ENCODE peak calls at places on chromosomes 13 and 19, in eight cellular contexts. One of them, this sample, is unnamed.

GRCh38 chr13:46386996-46387851 is at the start of gene RUBCNL:
- DNase-seq in ovary: no peak
- DNase-seq in IMR-90: no peak
- DNase-seq in tibial nerve: no peak
- DNase-seq in body of pancreas: peak; percentile 23
- DNase-seq in lower leg skin: peak; percentile 87
- DNase-seq in testis: peak; percentile 53
- DNase-seq in thyroid gland: peak; percentile 53
- DNase-seq in this sample: peak; percentile 76

GRCh38 chr19:13267131-13267530 is 116.9 kb downstream of the IER2 start:
- DNase-seq in ovary: no peak
- DNase-seq in IMR-90: no peak
- DNase-seq in tibial nerve: no peak
- DNase-seq in body of pancreas: no peak
- DNase-seq in lower leg skin: no peak
- DNase-seq in testis: no peak
- DNase-seq in thyroid gland: no peak
- DNase-seq in this sample: no peak

GRCh38 chr13:114049026-114049425 is 75.2 kb upstream of the C13orf46 start:
- DNase-seq in ovary: no peak
- DNase-seq in IMR-90: no peak
- DNase-seq in tibial nerve: no peak
- DNase-seq in body of pancreas: no peak
- DNase-seq in lower leg skin: no peak
- DNase-seq in testis: no peak
- DNase-seq in thyroid gland: no peak
- DNase-seq in this sample: no peak

GRCh38 chr19:28406237-28406596 is 806.7 kb downstream of the UQCRFS1 start:
- DNase-seq in ovary: no peak
- DNase-seq in IMR-90: no peak
- DNase-seq in tibial nerve: no peak
- DNase-seq in body of pancreas: no peak
- DNase-seq in lower leg skin: no peak
- DNase-seq in testis: no peak
- DNase-seq in thyroid gland: no peak
- DNase-seq in this sample: no peak

GRCh38 chr13:113671066-113672001 is 4.3 kb downstream of the GRK1 start:
- DNase-seq in ovary: peak; percentile 34
- DNase-seq in IMR-90: no peak
- DNase-seq in tibial nerve: no peak
- DNase-seq in body of pancreas: peak; percentile 3
- DNase-seq in lower leg skin: peak; percentile 63
- DNase-seq in testis: no peak
- DNase-seq in thyroid gland: no peak
- DNase-seq in this sample: peak; percentile 41

GRCh38 chr19:8304841-8305621 is 3.1 kb downstream of the CD320 start:
- DNase-seq in ovary: peak; percentile 56
- DNase-seq in IMR-90: no peak
- DNase-seq in tibial nerve: peak; percentile 4
- DNase-seq in body of pancreas: no peak
- DNase-seq in lower leg skin: peak; percentile 86
- DNase-seq in testis: peak; percentile 49
- DNase-seq in thyroid gland: no peak
- DNase-seq in this sample: peak; percentile 47

GRCh38 chr13:36712785-36713184 is 39.0 kb downstream of the SERTM1 start:
- DNase-seq in ovary: no peak
- DNase-seq in IMR-90: peak; percentile 5
- DNase-seq in tibial nerve: no peak
- DNase-seq in body of pancreas: no peak
- DNase-seq in lower leg skin: no peak
- DNase-seq in testis: peak; percentile 30
- DNase-seq in thyroid gland: no peak
- DNase-seq in this sample: no peak

GRCh38 chr19:1324792-1325567 is 39.3 kb downstream of the EFNA2 start:
- DNase-seq in ovary: peak; percentile 90
- DNase-seq in IMR-90: peak; percentile 61
- DNase-seq in tibial nerve: peak; percentile 31
- DNase-seq in body of pancreas: peak; percentile 44
- DNase-seq in lower leg skin: peak; percentile 94
- DNase-seq in testis: peak; percentile 90
- DNase-seq in thyroid gland: peak; percentile 47
- DNase-seq in this sample: peak; percentile 68

GRCh38 chr13:43489168-43489730 is 297.5 kb downstream of the ENOX1 start:
- DNase-seq in ovary: no peak
- DNase-seq in IMR-90: no peak
- DNase-seq in tibial nerve: no peak
- DNase-seq in body of pancreas: no peak
- DNase-seq in lower leg skin: no peak
- DNase-seq in testis: no peak
- DNase-seq in thyroid gland: no peak
- DNase-seq in this sample: no peak

GRCh38 chr13:60396783-60397692 is at the start of gene TDRD3:
- DNase-seq in ovary: peak; percentile 87
- DNase-seq in IMR-90: peak; percentile 82
- DNase-seq in tibial nerve: peak; percentile 69
- DNase-seq in body of pancreas: peak; percentile 89
- DNase-seq in lower leg skin: peak; percentile 96
- DNase-seq in testis: peak; percentile 82
- DNase-seq in thyroid gland: peak; percentile 86
- DNase-seq in this sample: peak; percentile 91

GRCh38 chr19:46716013-46716671 is 772 bp downstream of the PRKD2 start:
- DNase-seq in ovary: no peak
- DNase-seq in IMR-90: no peak
- DNase-seq in tibial nerve: no peak
- DNase-seq in body of pancreas: peak; percentile 52
- DNase-seq in lower leg skin: no peak
- DNase-seq in testis: no peak
- DNase-seq in thyroid gland: peak; percentile 32
- DNase-seq in this sample: no peak

GRCh38 chr19:51097166-51097736 is 11.0 kb downstream of the CTU1 start:
- DNase-seq in ovary: peak; percentile 77
- DNase-seq in IMR-90: peak; percentile 62
- DNase-seq in tibial nerve: no peak
- DNase-seq in body of pancreas: peak; percentile 77
- DNase-seq in lower leg skin: no peak
- DNase-seq in testis: peak; percentile 84
- DNase-seq in thyroid gland: peak; percentile 75
- DNase-seq in this sample: peak; percentile 79

GRCh38 chr13:50214514-50214913 is 199.3 kb downstream of the KCNRG start:
- DNase-seq in ovary: no peak
- DNase-seq in IMR-90: no peak
- DNase-seq in tibial nerve: no peak
- DNase-seq in body of pancreas: no peak
- DNase-seq in lower leg skin: no peak
- DNase-seq in testis: no peak
- DNase-seq in thyroid gland: no peak
- DNase-seq in this sample: no peak

GRCh38 chr13:30224732-30225131 is 82.6 kb downstream of the KATNAL1 start:
- DNase-seq in ovary: no peak
- DNase-seq in IMR-90: peak; percentile 30
- DNase-seq in tibial nerve: no peak
- DNase-seq in body of pancreas: no peak
- DNase-seq in lower leg skin: no peak
- DNase-seq in testis: no peak
- DNase-seq in thyroid gland: no peak
- DNase-seq in this sample: no peak

GRCh38 chr13:112587359-112587766 is 590 bp downstream of the TUBGCP3 start:
- DNase-seq in ovary: peak; percentile 94
- DNase-seq in IMR-90: peak; percentile 86
- DNase-seq in tibial nerve: peak; percentile 62
- DNase-seq in body of pancreas: peak; percentile 91
- DNase-seq in lower leg skin: peak; percentile 95
- DNase-seq in testis: peak; percentile 87
- DNase-seq in thyroid gland: peak; percentile 78
- DNase-seq in this sample: peak; percentile 87
- TF ChIP-seq POLR2A in ovary: peak; percentile 17
- TF ChIP-seq POLR2A in IMR-90: no peak
- TF ChIP-seq POLR2A in tibial nerve: no peak
- TF ChIP-seq POLR2A in body of pancreas: peak; percentile 36
- TF ChIP-seq POLR2A in lower leg skin: no peak
- TF ChIP-seq POLR2A in testis: no peak
- TF ChIP-seq POLR2A in thyroid gland: no peak
- TF ChIP-seq POLR2A in this sample: no peak

GRCh38 chr13:75639426-75639825 is 3.3 kb downstream of the LMO7 start:
- DNase-seq in ovary: no peak
- DNase-seq in IMR-90: no peak
- DNase-seq in tibial nerve: no peak
- DNase-seq in body of pancreas: no peak
- DNase-seq in lower leg skin: no peak
- DNase-seq in testis: no peak
- DNase-seq in thyroid gland: no peak
- DNase-seq in this sample: no peak

GRCh38 chr13:75635101-75635620 is 969 bp upstream of the LMO7 start:
- DNase-seq in ovary: no peak
- DNase-seq in IMR-90: no peak
- DNase-seq in tibial nerve: peak; percentile 5
- DNase-seq in body of pancreas: peak; percentile 23
- DNase-seq in lower leg skin: no peak
- DNase-seq in testis: no peak
- DNase-seq in thyroid gland: peak; percentile 53
- DNase-seq in this sample: peak; percentile 16

GRCh38 chr13:75637101-75637774 is 1.1 kb downstream of the LMO7 start:
- DNase-seq in ovary: no peak
- DNase-seq in IMR-90: no peak
- DNase-seq in tibial nerve: no peak
- DNase-seq in body of pancreas: no peak
- DNase-seq in lower leg skin: no peak
- DNase-seq in testis: no peak
- DNase-seq in thyroid gland: no peak
- DNase-seq in this sample: no peak

GRCh38 chr13:75635621-75636338 is at the start of gene LMO7:
- DNase-seq in ovary: peak; percentile 69
- DNase-seq in IMR-90: peak; percentile 52
- DNase-seq in tibial nerve: peak; percentile 6
- DNase-seq in body of pancreas: peak; percentile 65
- DNase-seq in lower leg skin: peak; percentile 89
- DNase-seq in testis: peak; percentile 35
- DNase-seq in thyroid gland: peak; percentile 86
- DNase-seq in this sample: peak; percentile 79

GRCh38 chr13:75636339-75637095 is 387 bp downstream of the LMO7 start:
- DNase-seq in ovary: peak; percentile 52
- DNase-seq in IMR-90: peak; percentile 46
- DNase-seq in tibial nerve: peak; percentile 6
- DNase-seq in body of pancreas: peak; percentile 35
- DNase-seq in lower leg skin: no peak
- DNase-seq in testis: no peak
- DNase-seq in thyroid gland: peak; percentile 68
- DNase-seq in this sample: peak; percentile 42
- TF ChIP-seq POLR2A in ovary: no peak
- TF ChIP-seq POLR2A in IMR-90: no peak
- TF ChIP-seq POLR2A in tibial nerve: peak; percentile 37
- TF ChIP-seq POLR2A in body of pancreas: peak; percentile 47
- TF ChIP-seq POLR2A in lower leg skin: no peak
- TF ChIP-seq POLR2A in testis: no peak
- TF ChIP-seq POLR2A in thyroid gland: peak; percentile 54
- TF ChIP-seq POLR2A in this sample: no peak

GRCh38 chr19:55258828-55259539 is at the start of gene PPP6R1:
- DNase-seq in ovary: peak; percentile 99
- DNase-seq in IMR-90: peak; percentile 100
- DNase-seq in tibial nerve: peak; percentile 94
- DNase-seq in body of pancreas: peak; percentile 97
- DNase-seq in lower leg skin: peak; percentile 99
- DNase-seq in testis: peak; percentile 98
- DNase-seq in thyroid gland: peak; percentile 98
- DNase-seq in this sample: peak; percentile 98
- TF ChIP-seq POLR2A in ovary: peak; percentile 75
- TF ChIP-seq POLR2A in IMR-90: peak; percentile 90
- TF ChIP-seq POLR2A in tibial nerve: peak; percentile 78
- TF ChIP-seq POLR2A in body of pancreas: peak; percentile 86
- TF ChIP-seq POLR2A in lower leg skin: peak; percentile 3
- TF ChIP-seq POLR2A in testis: peak; percentile 65
- TF ChIP-seq POLR2A in thyroid gland: no peak
- TF ChIP-seq POLR2A in this sample: peak; percentile 87

GRCh38 chr19:6721113-6721474 is 644 bp upstream of the C3 start:
- DNase-seq in ovary: no peak
- DNase-seq in IMR-90: no peak
- DNase-seq in tibial nerve: no peak
- DNase-seq in body of pancreas: no peak
- DNase-seq in lower leg skin: no peak
- DNase-seq in testis: no peak
- DNase-seq in thyroid gland: no peak
- DNase-seq in this sample: no peak

GRCh38 chr19:6719540-6719861 is 949 bp downstream of the C3 start:
- DNase-seq in ovary: no peak
- DNase-seq in IMR-90: no peak
- DNase-seq in tibial nerve: no peak
- DNase-seq in body of pancreas: no peak
- DNase-seq in lower leg skin: no peak
- DNase-seq in testis: no peak
- DNase-seq in thyroid gland: no peak
- DNase-seq in this sample: no peak

GRCh38 chr19:6719992-6720368 is 470 bp downstream of the C3 start:
- DNase-seq in ovary: no peak
- DNase-seq in IMR-90: no peak
- DNase-seq in tibial nerve: no peak
- DNase-seq in body of pancreas: no peak
- DNase-seq in lower leg skin: no peak
- DNase-seq in testis: no peak
- DNase-seq in thyroid gland: no peak
- DNase-seq in this sample: no peak

GRCh38 chr19:6721773-6722172 is 1.3 kb upstream of the C3 start:
- DNase-seq in ovary: no peak
- DNase-seq in IMR-90: no peak
- DNase-seq in tibial nerve: no peak
- DNase-seq in body of pancreas: no peak
- DNase-seq in lower leg skin: no peak
- DNase-seq in testis: no peak
- DNase-seq in thyroid gland: no peak
- DNase-seq in this sample: no peak

DNA sequence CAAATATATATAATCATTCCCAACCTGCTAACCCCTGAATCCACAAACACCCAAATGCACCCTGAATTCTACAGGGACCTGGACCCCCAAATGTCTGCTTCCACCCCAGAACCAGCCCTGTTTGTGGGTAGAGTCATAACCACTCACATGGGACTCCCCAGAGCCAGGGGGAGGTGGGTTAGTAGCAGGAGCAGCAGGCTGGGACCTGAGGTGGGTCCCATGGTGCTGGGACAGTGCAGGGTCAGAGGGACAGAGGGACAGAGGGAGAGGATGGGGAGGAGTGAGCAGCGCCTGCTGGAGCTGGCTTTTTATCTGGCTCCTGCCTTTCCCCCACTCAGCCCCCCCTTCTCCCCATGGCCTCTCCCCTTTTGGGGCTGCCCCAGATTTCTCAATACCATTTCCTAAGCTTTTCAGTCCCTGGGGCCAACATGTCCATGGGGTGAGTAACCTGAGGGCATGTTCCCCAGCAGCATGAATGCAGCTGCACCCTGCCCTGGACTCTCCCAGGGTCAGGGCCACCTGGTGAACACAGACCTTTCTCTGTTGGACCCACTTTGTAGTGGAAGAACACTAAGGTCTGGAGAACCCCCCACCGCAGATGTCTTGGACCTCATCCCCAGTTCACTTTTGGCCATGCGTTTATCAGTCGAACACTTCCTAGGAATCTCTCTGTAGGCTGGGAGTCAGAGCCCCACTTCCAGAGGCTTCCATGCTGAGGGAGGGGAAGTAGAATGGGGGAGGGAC is at the start of gene C3:
- DNase-seq in ovary: peak; percentile 84
- DNase-seq in IMR-90: peak; percentile 26
- DNase-seq in tibial nerve: peak; percentile 83
- DNase-seq in body of pancreas: peak; percentile 59
- DNase-seq in lower leg skin: peak; percentile 91
- DNase-seq in testis: peak; percentile 71
- DNase-seq in thyroid gland: peak; percentile 14
- DNase-seq in this sample: no peak
- TF ChIP-seq POLR2A in ovary: peak; percentile 60
- TF ChIP-seq POLR2A in IMR-90: no peak
- TF ChIP-seq POLR2A in tibial nerve: peak; percentile 32
- TF ChIP-seq POLR2A in body of pancreas: peak; percentile 94
- TF ChIP-seq POLR2A in lower leg skin: no peak
- TF ChIP-seq POLR2A in testis: no peak
- TF ChIP-seq POLR2A in thyroid gland: no peak
- TF ChIP-seq POLR2A in this sample: no peak